ENCODE peak calls at places on chromosomes 7 and 10, in four cellular contexts. Z, L, M and F are unnamed samples.

GRCh38 chr10:29472268-29473086 is 162.3 kb downstream of the SVIL start:
- DNase-seq in Z (no peak), L (no peak), M (no peak), F (no peak)

GRCh38 chr10:33335550-33335799 is 1.0 kb upstream of the NRP1 start:
- DNase-seq in Z (no peak), L (no peak), M (no peak), F (no peak)

GRCh38 chr7:116451958-116452729 is 47.4 kb upstream of the CAV2 start:
- DNase-seq in Z (no peak), L (no peak), M (no peak), F (no peak)

GRCh38 chr10:93722550-93722949 is 20.2 kb upstream of the FRA10AC1 start:
- DNase-seq in Z (no peak), L (no peak), M (no peak), F (no peak)

GRCh38 chr10:32084484-32084883 is 28.3 kb upstream of the KIF5B start:
- DNase-seq in Z (no peak), L (no peak), M (no peak), F (no peak)

GRCh38 chr10:133388973-133389818 is 4.8 kb upstream of the MTG1 start:
- DNase-seq in Z (no peak), L (peak), M (peak), F (no peak)

GRCh38 chr7:157235357-157236018 is 96.8 kb downstream of the UBE3C start:
- DNase-seq in Z (peak), L (no peak), M (no peak), F (peak)

GRCh38 chr10:69901623-69902505 is 100.2 kb downstream of the COL13A1 start:
- DNase-seq in Z (peak), L (no peak), M (peak), F (peak)

GRCh38 chr7:34315032-34315431 is 343.0 kb upstream of the NPSR1 start:
- DNase-seq in Z (peak), L (no peak), M (no peak), F (peak)

GRCh38 chr10:124035928-124036558 is 57.4 kb downstream of the CHST15 start:
- DNase-seq in Z (peak), L (no peak), M (no peak), F (no peak)

DNA sequence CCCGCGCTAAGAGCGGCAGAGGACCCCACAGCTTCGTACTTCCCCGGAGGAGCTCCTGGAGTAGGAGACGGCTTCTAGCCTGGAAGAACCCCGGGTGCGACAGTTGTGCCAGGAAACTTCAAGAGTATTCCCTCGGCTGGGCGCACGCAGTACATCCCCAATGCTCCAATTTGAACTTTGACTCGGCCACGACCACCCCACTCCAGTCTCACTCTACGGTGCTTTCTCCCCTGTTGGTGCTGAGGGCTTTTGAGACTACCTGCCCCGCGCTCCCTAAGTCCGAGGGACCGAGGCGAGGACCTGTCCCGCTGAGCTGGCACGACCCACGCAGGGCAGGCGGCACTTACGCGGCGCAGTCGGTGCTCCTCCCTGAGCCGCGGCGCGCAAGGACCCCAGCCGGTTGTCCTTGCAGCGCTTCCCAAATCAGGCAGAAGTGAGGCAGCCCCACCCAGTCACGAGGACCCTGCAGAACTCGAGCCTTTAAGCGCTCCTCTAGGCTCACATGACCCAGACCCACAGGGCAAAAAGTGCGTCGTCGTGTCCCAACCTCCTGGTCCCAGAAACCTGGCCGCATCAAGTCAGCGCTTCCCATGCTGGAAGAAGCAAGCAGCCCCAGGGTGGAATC is at the start of gene CPVL:
- DNase-seq in Z (no peak), L (no peak), M (peak), F (no peak)
- H3K4me3 ChIP-seq in Z (peak), L (no peak), M (peak), F (peak)

DNA sequence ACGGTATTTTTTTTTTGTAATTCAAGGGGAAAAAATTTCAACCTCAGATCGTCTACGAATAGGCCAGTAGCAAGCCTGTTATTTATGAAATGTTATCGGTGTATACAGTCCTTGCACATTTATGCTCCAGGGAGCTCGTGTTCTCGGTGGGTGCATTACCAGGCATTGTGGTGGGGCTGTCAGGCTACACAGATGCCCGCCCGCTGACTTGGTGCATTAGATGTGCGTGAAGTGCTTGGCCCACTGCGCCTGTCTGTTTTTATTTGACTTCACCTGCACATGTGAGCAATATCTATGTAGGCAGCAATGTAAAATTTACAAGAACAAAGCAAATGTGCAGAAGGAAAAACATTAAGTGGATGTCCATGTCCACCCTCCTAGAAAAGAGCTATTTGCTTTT is 2.7 kb downstream of the FOXK1 start:
- DNase-seq in Z (no peak), L (no peak), M (no peak), F (no peak)
- H3K4me3 ChIP-seq in Z (peak), L (peak), M (no peak), F (no peak)

GRCh38 chr7:28806841-28807240 is 151.3 kb downstream of the TRIL start:
- DNase-seq in Z (peak), L (no peak), M (no peak), F (no peak)
- H3K4me3 ChIP-seq in Z (no peak), L (no peak), M (no peak), F (no peak)

GRCh38 chr7:100568936-100569844 is 4.5 kb downstream of the SAP25 start:
- DNase-seq in Z (peak), L (peak), M (peak), F (no peak)
- H3K4me3 ChIP-seq in Z (peak), L (peak), M (no peak), F (peak)

GRCh38 chr7:36264917-36265292 is 111.9 kb downstream of the EEPD1 start:
- DNase-seq in Z (no peak), L (no peak), M (no peak), F (no peak)
- H3K4me3 ChIP-seq in Z (no peak), L (no peak), M (no peak), F (no peak)

DNA sequence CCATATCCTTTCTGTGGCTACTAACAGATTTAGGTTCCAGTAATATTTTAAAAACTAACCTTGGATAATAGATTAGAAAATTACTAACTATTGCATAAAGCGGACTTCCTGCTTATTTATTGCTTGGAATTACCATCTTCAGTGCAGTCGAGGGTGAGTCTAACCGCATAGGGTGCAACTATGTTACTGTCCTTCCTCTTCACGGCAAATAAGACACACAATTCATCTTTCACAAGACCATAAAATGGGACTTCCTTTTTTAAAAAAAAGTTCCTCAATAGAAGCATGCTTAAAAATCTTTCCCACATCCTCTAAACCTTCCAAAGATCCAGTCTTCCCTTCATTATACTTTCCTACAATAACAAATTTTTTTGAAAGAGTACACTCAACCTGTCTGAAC is 2.1 kb downstream of the SLC25A40 start:
- DNase-seq in Z (no peak), L (no peak), M (no peak), F (no peak)
- H3K4me3 ChIP-seq in Z (no peak), L (no peak), M (no peak), F (no peak)

GRCh38 chr10:120689766-120690539 is 161.2 kb upstream of the WDR11 start:
- DNase-seq in Z (no peak), L (no peak), M (no peak), F (no peak)

GRCh38 chr10:120688928-120689327 is 162.2 kb upstream of the WDR11 start:
- DNase-seq in Z (peak), L (no peak), M (no peak), F (no peak)

DNA sequence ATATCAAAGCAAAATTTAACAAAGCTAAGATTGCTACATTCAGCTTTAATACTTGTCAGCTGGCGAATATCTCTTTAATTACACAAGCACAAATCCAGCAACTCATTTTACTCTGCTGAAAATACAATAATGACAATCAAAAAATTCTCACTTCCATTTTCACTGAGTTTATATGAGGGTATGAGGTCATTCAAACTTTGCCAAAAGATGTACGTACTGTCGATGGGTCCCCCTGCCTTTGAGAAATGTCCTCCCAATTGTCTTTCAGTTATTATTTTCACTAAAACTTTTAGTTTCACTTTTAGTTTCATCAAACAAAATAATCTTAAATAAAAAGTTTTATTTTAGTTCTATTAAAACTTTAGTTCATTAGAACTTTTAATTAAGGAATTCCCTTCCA is 159.5 kb upstream of the WDR11 start:
- DNase-seq in Z (no peak), L (no peak), M (no peak), F (no peak)
- H3K4me3 ChIP-seq in Z (no peak), L (no peak), M (no peak), F (no peak)

DNA sequence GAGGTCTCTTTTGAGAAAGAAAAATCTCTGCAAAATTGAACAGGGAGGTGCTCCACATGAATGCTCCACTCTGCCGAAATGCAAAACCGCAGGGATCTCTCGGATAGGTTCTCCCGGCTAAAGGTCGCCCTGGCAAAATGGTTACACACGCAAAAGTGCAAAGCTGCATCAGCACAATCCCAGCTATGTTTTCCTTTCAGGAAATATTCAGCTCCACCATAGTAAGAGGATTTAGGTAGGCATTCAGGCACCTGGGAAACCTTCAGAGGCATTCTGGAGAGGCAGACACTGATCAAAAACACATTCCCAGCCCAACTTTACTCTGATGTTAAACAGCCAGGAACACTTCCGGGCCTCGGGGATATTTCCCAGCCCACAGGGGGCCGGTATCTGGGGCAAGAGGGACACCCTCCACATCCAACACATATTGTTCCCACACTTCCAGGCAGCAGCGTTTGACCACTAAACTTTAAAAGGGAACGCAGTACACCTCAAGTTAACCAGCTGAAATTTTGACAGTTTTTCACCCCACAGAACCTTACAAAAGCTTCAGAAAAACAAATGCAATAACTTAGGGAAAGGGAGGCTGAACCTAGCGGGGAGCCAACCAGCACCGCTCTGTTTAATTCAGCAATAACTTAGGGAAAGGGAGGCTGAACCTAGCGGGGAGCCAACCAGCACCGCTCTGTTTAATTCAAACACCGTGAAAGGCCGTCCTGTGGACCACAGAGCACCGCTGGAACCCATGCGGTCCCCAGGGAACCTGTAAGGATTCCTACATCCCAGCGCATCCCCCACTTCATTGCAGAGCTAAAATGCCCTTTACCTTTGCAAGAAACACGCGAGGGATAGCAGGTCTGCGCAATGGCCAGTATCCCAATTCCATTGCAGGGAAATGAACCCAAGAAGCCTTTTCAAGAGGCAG is 45.9 kb downstream of the TNS3 start:
- DNase-seq in Z (peak), L (no peak), M (no peak), F (no peak)
- H3K4me3 ChIP-seq in Z (peak), L (no peak), M (no peak), F (peak)